ENCODE peak calls at places on chromosomes 5 and 9, in eight cellular contexts. G is ovary; Q is activated T-cell treated with anti-CD3 and anti-CD28 coated beads for 1 hour; X is ACHN; N is activated CD8-positive, alpha-beta memory T cell treated with anti-CD3 and anti-CD28 coated beads for 48 hours; B is stimulated activated naive CD8-positive, alpha-beta T cell treated with anti-CD3 and anti-CD28 coated beads, Interleukin-15, Interleukin-2, amounts not matched to agents 100 U/mL and 50 U/mL, for 24 hours; O is Caki2; R is neural progenitor cell. A is an unnamed sample.

GRCh38 chr9:102941868-102942267 is 53.3 kb upstream of the CYLC2 start:
- DNase-seq in N (no peak), X (no peak), O (no peak), Q (no peak), B (no peak), G (no peak), R (no peak), A (no peak)

GRCh38 chr9:113215142-113215541 is 5.9 kb downstream of the FKBP15 start:
- DNase-seq in O (peak), X (no peak), N (no peak), Q (no peak), B (no peak), G (no peak), R (no peak), A (no peak)

GRCh38 chr9:135070198-135070951 is 17.1 kb upstream of the OLFM1 start:
- DNase-seq in R (peak), O (no peak), G (no peak), N (no peak), X (no peak), B (no peak), Q (no peak), A (no peak)

GRCh38 chr5:389197-389821 is 53.7 kb upstream of the EXOC3 start:
- DNase-seq in R (no peak), B (no peak), N (no peak), Q (no peak), X (no peak), O (no peak), G (peak), A (no peak)

GRCh38 chr5:110309222-110309621 is 417.2 kb downstream of the TMEM232 start:
- DNase-seq in Q (no peak), X (no peak), B (no peak), N (no peak), R (no peak), G (no peak), O (no peak), A (no peak)

GRCh38 chr5:98570661-98571181 is 202.7 kb upstream of the RGMB start:
- DNase-seq in Q (no peak), O (no peak), X (no peak), G (no peak), R (peak), B (no peak), N (no peak), A (no peak)

GRCh38 chr5:81389015-81389414 is 4.9 kb downstream of the ACOT12 start:
- DNase-seq in R (no peak), G (no peak), B (no peak), Q (no peak), X (no peak), N (no peak), O (no peak), A (no peak)

GRCh38 chr9:137466041-137466799 is 7.1 kb upstream of the NSMF start:
- DNase-seq in X (no peak), N (no peak), Q (no peak), G (no peak), O (no peak), B (no peak), R (no peak), A (no peak)

GRCh38 chr5:16889203-16889971 is 46.7 kb downstream of the MYO10 start:
- DNase-seq in O (no peak), N (no peak), G (no peak), X (no peak), B (no peak), Q (no peak), R (peak), A (peak)

GRCh38 chr9:121305269-121305994 is 37.5 kb downstream of the GSN start:
- DNase-seq in G (peak), O (no peak), X (no peak), N (no peak), B (no peak), Q (no peak), R (no peak), A (no peak)

GRCh38 chr9:124695280-124695890 is 75.7 kb downstream of the NR6A1 start:
- DNase-seq in Q (no peak), G (no peak), X (peak), R (peak), N (no peak), B (no peak), O (no peak), A (no peak)